ENCODE peak calls at places on chromosomes 3 and 15, in five cellular contexts. One of them, this sample, is unnamed.

GRCh38 chr15:29612096-29612495 is 210.2 kb downstream of the TJP1 start:
- DNase-seq in GM12878: no peak
- DNase-seq in K562: no peak
- DNase-seq in H1: peak; percentile 33
- DNase-seq in HepG2: no peak
- DNase-seq in this sample: peak; percentile 72

GRCh38 chr3:121629601-121630000 is 31.1 kb downstream of the HCLS1 start:
- DNase-seq in GM12878: no peak
- DNase-seq in K562: no peak
- DNase-seq in H1: no peak
- DNase-seq in HepG2: no peak
- DNase-seq in this sample: no peak

GRCh38 chr3:10025205-10026083 is 793 bp upstream of the FANCD2 start:
- DNase-seq in GM12878: no peak
- DNase-seq in K562: no peak
- DNase-seq in H1: no peak
- DNase-seq in HepG2: no peak
- DNase-seq in this sample: no peak

GRCh38 chr15:56227315-56227714 is 16.4 kb downstream of the RFX7 start:
- DNase-seq in GM12878: no peak
- DNase-seq in K562: no peak
- DNase-seq in H1: no peak
- DNase-seq in HepG2: no peak
- DNase-seq in this sample: no peak

GRCh38 chr15:66774001-66774814 is 72.2 kb downstream of the SMAD6 start:
- DNase-seq in GM12878: no peak
- DNase-seq in K562: peak; percentile 91
- DNase-seq in H1: peak; percentile 68
- DNase-seq in HepG2: peak; percentile 78
- DNase-seq in this sample: peak; percentile 92

GRCh38 chr3:60652829-60653228 is 598.4 kb downstream of the FHIT start:
- DNase-seq in GM12878: peak; percentile 43
- DNase-seq in K562: no peak
- DNase-seq in H1: no peak
- DNase-seq in HepG2: no peak
- DNase-seq in this sample: no peak

GRCh38 chr3:12521010-12521409 is 24.3 kb downstream of the MKRN2OS start:
- DNase-seq in GM12878: no peak
- DNase-seq in K562: no peak
- DNase-seq in H1: no peak
- DNase-seq in HepG2: no peak
- DNase-seq in this sample: no peak

GRCh38 chr3:17631617-17632016 is 110.8 kb downstream of the TBC1D5 start:
- DNase-seq in GM12878: no peak
- DNase-seq in K562: no peak
- DNase-seq in H1: no peak
- DNase-seq in HepG2: no peak
- DNase-seq in this sample: no peak

GRCh38 chr3:15063656-15064286 is 1.3 kb downstream of the MRPS25 start:
- DNase-seq in GM12878: no peak
- DNase-seq in K562: peak; percentile 45
- DNase-seq in H1: no peak
- DNase-seq in HepG2: no peak
- DNase-seq in this sample: no peak

GRCh38 chr3:150371741-150372254 is 36.3 kb upstream of the TSC22D2 start:
- DNase-seq in GM12878: no peak
- DNase-seq in K562: peak; percentile 15
- DNase-seq in H1: no peak
- DNase-seq in HepG2: peak; percentile 85
- DNase-seq in this sample: no peak

GRCh38 chr15:77691607-77692006 is 58.9 kb upstream of the LINGO1 start:
- DNase-seq in GM12878: no peak
- DNase-seq in K562: no peak
- DNase-seq in H1: no peak
- DNase-seq in HepG2: no peak
- DNase-seq in this sample: no peak

GRCh38 chr15:91278956-91279355 is 178.9 kb downstream of the SV2B start:
- DNase-seq in GM12878: no peak
- DNase-seq in K562: no peak
- DNase-seq in H1: no peak
- DNase-seq in HepG2: no peak
- DNase-seq in this sample: no peak

GRCh38 chr3:128052831-128053419 is 688 bp downstream of the SEC61A1 start:
- DNase-seq in GM12878: no peak
- DNase-seq in K562: no peak
- DNase-seq in H1: no peak
- DNase-seq in HepG2: peak; percentile 46
- DNase-seq in this sample: no peak

GRCh38 chr3:107065094-107065861 is 312.0 kb upstream of the CCDC54 start:
- DNase-seq in GM12878: no peak
- DNase-seq in K562: no peak
- DNase-seq in H1: no peak
- DNase-seq in HepG2: no peak
- DNase-seq in this sample: no peak
- TF ChIP-seq CREB1 in GM12878: no peak
- TF ChIP-seq CREB1 in K562: no peak
- TF ChIP-seq CREB1 in H1: no peak
- TF ChIP-seq CREB1 in HepG2: no peak
- TF ChIP-seq CREB1 in this sample: no peak

GRCh38 chr3:136249091-136249490 is 1.0 kb upstream of the PCCB start:
- DNase-seq in GM12878: no peak
- DNase-seq in K562: no peak
- DNase-seq in H1: no peak
- DNase-seq in HepG2: peak; percentile 32
- DNase-seq in this sample: no peak

GRCh38 chr3:136245691-136246090 is 4.4 kb upstream of the PCCB start:
- DNase-seq in GM12878: no peak
- DNase-seq in K562: no peak
- DNase-seq in H1: no peak
- DNase-seq in HepG2: no peak
- DNase-seq in this sample: no peak

GRCh38 chr3:136249593-136250225 is 431 bp upstream of the PCCB start:
- DNase-seq in GM12878: no peak
- DNase-seq in K562: no peak
- DNase-seq in H1: no peak
- DNase-seq in HepG2: no peak
- DNase-seq in this sample: no peak

GRCh38 chr3:136247436-136247835 is 2.7 kb upstream of the PCCB start:
- DNase-seq in GM12878: no peak
- DNase-seq in K562: no peak
- DNase-seq in H1: no peak
- DNase-seq in HepG2: no peak
- DNase-seq in this sample: peak; percentile 6

GRCh38 chr3:136247855-136248254 is 2.3 kb upstream of the PCCB start:
- DNase-seq in GM12878: no peak
- DNase-seq in K562: no peak
- DNase-seq in H1: no peak
- DNase-seq in HepG2: no peak
- DNase-seq in this sample: no peak
- H3K27ac ChIP-seq in GM12878: no peak overlapping the region
- H3K27ac ChIP-seq in K562: no peak overlapping the region
- H3K27ac ChIP-seq in H1: no peak overlapping the region
- H3K27ac ChIP-seq in HepG2: peak overlapping the region; percentile 17
- H3K27ac ChIP-seq in this sample: no peak overlapping the region

DNA sequence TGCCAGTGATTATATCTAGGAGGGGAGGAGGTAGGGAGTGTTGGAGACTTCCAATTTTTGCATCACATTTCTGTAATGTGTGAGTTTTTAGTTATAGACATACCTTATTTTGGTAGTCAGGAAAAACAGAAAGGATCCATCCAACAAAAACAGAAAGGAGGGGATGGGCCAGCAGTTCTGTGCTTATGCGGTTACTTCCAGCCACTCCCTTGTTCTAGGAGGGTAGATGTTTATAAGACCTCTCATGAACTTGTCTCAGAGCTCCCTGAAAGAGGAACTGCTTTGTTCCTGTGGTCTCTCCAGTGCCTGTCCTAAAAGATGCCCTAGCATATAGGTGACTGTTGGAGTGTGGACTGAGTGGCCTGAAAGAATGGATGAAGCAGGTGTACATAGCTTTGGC is 323.3 kb downstream of the CACNA2D3 start:
- DNase-seq in GM12878: no peak
- DNase-seq in K562: no peak
- DNase-seq in H1: no peak
- DNase-seq in HepG2: no peak
- DNase-seq in this sample: no peak
- TF ChIP-seq CREB1 in GM12878: no peak
- TF ChIP-seq CREB1 in K562: no peak
- TF ChIP-seq CREB1 in H1: no peak
- TF ChIP-seq CREB1 in HepG2: no peak
- TF ChIP-seq CREB1 in this sample: no peak

DNA sequence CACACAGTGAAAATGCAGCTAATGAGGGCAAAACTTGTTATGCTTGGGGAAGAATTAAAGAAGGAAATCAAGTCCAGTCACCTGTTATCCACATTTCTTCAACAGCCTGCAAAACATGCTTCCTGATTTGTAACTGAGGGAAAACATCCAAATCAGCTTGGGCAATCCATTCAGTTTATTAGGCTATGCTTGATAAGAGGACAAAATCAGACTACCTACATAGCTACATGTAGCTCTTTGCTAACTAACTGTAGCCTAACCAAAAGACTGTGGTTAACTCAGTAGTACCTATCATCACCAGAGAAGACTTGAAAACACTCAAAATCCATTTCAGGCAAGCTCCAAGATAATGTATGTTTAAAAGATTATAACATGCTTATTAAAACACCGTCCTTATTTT is 436.4 kb downstream of the SHQ1 start:
- DNase-seq in GM12878: no peak
- DNase-seq in K562: no peak
- DNase-seq in H1: no peak
- DNase-seq in HepG2: no peak
- DNase-seq in this sample: no peak
- H3K27ac ChIP-seq in GM12878: no peak overlapping the region
- H3K27ac ChIP-seq in K562: no peak overlapping the region
- H3K27ac ChIP-seq in H1: no peak overlapping the region
- H3K27ac ChIP-seq in HepG2: no peak overlapping the region
- H3K27ac ChIP-seq in this sample: no peak overlapping the region

GRCh38 chr15:89215627-89216026 is 5.8 kb downstream of the RLBP1 start:
- DNase-seq in GM12878: no peak
- DNase-seq in K562: no peak
- DNase-seq in H1: no peak
- DNase-seq in HepG2: no peak
- DNase-seq in this sample: no peak

GRCh38 chr15:89221543-89221942 is at the start of gene RLBP1:
- DNase-seq in GM12878: no peak
- DNase-seq in K562: no peak
- DNase-seq in H1: no peak
- DNase-seq in HepG2: no peak
- DNase-seq in this sample: no peak

GRCh38 chr15:89217686-89218376 is 3.5 kb downstream of the RLBP1 start:
- DNase-seq in GM12878: no peak
- DNase-seq in K562: no peak
- DNase-seq in H1: no peak
- DNase-seq in HepG2: no peak
- DNase-seq in this sample: no peak

GRCh38 chr15:89218531-89218930 is 2.8 kb downstream of the RLBP1 start:
- DNase-seq in GM12878: no peak
- DNase-seq in K562: no peak
- DNase-seq in H1: no peak
- DNase-seq in HepG2: no peak
- DNase-seq in this sample: no peak

DNA sequence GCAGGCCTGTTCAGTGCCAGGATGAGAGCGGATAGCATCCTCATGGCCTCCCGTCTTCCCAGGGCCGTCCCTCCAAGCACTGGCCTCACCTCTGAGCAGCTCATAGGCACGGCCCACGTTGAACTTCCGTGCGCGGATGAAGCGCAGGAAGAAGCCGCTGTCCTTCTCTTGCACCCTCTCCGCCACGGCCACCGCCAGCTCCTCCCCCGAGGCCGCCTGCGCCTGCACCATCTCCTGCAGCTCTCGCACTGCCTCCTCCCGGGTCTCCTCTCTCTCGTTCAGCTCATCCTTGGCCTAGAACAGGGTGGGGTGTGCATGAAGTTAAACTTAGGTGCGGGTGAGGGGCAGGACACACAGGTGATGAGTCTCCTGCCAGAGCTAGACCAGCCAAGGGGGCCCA is 4.3 kb downstream of the RLBP1 start:
- DNase-seq in GM12878: no peak
- DNase-seq in K562: no peak
- DNase-seq in H1: no peak
- DNase-seq in HepG2: no peak
- DNase-seq in this sample: no peak
- TF ChIP-seq CREB1 in GM12878: no peak
- TF ChIP-seq CREB1 in K562: no peak
- TF ChIP-seq CREB1 in H1: no peak
- TF ChIP-seq CREB1 in HepG2: no peak
- TF ChIP-seq CREB1 in this sample: no peak